ENCODE peak calls at places on chromosomes 2 and 18, in nine cellular contexts. P is T follicular helper cell; B is activated CD4-positive, CD25-positive, alpha-beta regulatory T cell treated with anti-CD3 and anti-CD28 coated beads, Interleukin-2, amount 50 U/mL, for 16 hours; K is dermis blood vessel endothelial cell; D is fibroblast of mammary gland; E is AG09309; S is A549; R is HEK293T; W is SK-N-DZ. M is an unnamed sample.

GRCh38 chr2:669323-669722 is 7.9 kb downstream of the TMEM18 start:
- DNase-seq in P (no peak), B (no peak), K (peak), D (peak), E (no peak), S (no peak), R (no peak), W (no peak), M (no peak)

GRCh38 chr2:174699993-174700766 is 64.1 kb downstream of the CHRNA1 start:
- DNase-seq in P (no peak), B (no peak), K (peak), D (peak), E (no peak), S (peak), R (peak), W (peak), M (no peak)

GRCh38 chr2:128172191-128172590 is 81.2 kb downstream of the UGGT1 start:
- DNase-seq in P (no peak), B (no peak), K (peak), D (peak), E (no peak), S (peak), R (no peak), W (no peak), M (no peak)

GRCh38 chr2:43484323-43484930 is 111.4 kb downstream of the THADA start:
- DNase-seq in P (no peak), B (no peak), K (peak), D (peak), E (peak), S (peak), R (peak), W (peak), M (peak)

GRCh38 chr2:39264733-39265132 is 21.0 kb upstream of the CDKL4 start:
- DNase-seq in P (no peak), B (no peak), K (no peak), D (no peak), E (no peak), S (no peak), R (peak), W (no peak), M (no peak)

GRCh38 chr2:70907130-70907756 is 28.5 kb upstream of the ATP6V1B1 start:
- DNase-seq in P (no peak), B (no peak), K (peak), D (peak), E (peak), S (no peak), R (no peak), W (no peak), M (no peak)

GRCh38 chr18:60099709-60100108 is 199.9 kb downstream of the PMAIP1 start:
- DNase-seq in P (no peak), B (no peak), K (no peak), D (no peak), E (no peak), S (no peak), R (no peak), W (no peak), M (no peak)

GRCh38 chr2:1378456-1379150 is 34.7 kb upstream of the TPO start:
- DNase-seq in P (no peak), B (no peak), K (no peak), D (no peak), E (no peak), S (no peak), R (no peak), W (no peak), M (no peak)

GRCh38 chr18:2627821-2628276 is 27.7 kb upstream of the SMCHD1 start:
- DNase-seq in P (no peak), B (no peak), K (no peak), D (peak), E (no peak), S (peak), R (no peak), W (no peak), M (no peak)

GRCh38 chr2:231929961-231930600 is 3.9 kb upstream of the NPPC start:
- DNase-seq in P (no peak), B (no peak), K (peak), D (peak), E (no peak), S (no peak), R (peak), W (no peak), M (no peak)

GRCh38 chr2:210557721-210558120 is 1.3 kb downstream of the CPS1 start:
- DNase-seq in P (no peak), B (no peak), K (no peak), D (no peak), E (no peak), S (no peak), R (no peak), W (no peak), M (no peak)

GRCh38 chr2:70523996-70524965 is 29.3 kb downstream of the TGFA start:
- DNase-seq in P (no peak), B (no peak), K (peak), D (peak), E (peak), S (peak), R (no peak), W (no peak), M (peak)

GRCh38 chr2:144285324-144285723 is 234.6 kb downstream of the ZEB2 start:
- DNase-seq in P (no peak), B (no peak), K (no peak), D (no peak), E (no peak), S (no peak), R (no peak), W (no peak), M (no peak)

GRCh38 chr2:147511491-147511948 is 333.3 kb upstream of the ACVR2A start:
- DNase-seq in P (no peak), B (no peak), K (no peak), D (peak), E (peak), S (no peak), R (no peak), W (no peak), M (no peak)

GRCh38 chr2:23687214-23687613 is 239.7 kb downstream of the ATAD2B start:
- DNase-seq in P (no peak), B (no peak), K (no peak), D (no peak), E (no peak), S (no peak), R (no peak), W (no peak), M (no peak)

GRCh38 chr2:9191044-9191481 is 15.5 kb upstream of the ASAP2 start:
- DNase-seq in P (no peak), B (no peak), K (peak), D (peak), E (peak), S (peak), R (peak), W (no peak), M (peak)

GRCh38 chr2:151334082-151334815 is 23.1 kb upstream of the TNFAIP6 start:
- DNase-seq in P (no peak), B (no peak), K (peak), D (peak), E (peak), S (peak), R (no peak), W (no peak), M (peak)

GRCh38 chr2:235666240-235666781 is 172.5 kb downstream of the AGAP1 start:
- DNase-seq in P (no peak), B (no peak), K (peak), D (peak), E (peak), S (peak), R (peak), W (peak), M (peak)

GRCh38 chr2:216773072-216773471 is 77.7 kb upstream of the IGFBP5 start:
- DNase-seq in P (no peak), B (no peak), K (no peak), D (no peak), E (no peak), S (no peak), R (no peak), W (no peak), M (no peak)

GRCh38 chr2:33426666-33427231 is 49.7 kb upstream of the RASGRP3 start:
- DNase-seq in P (no peak), B (no peak), K (peak), D (peak), E (no peak), S (peak), R (no peak), W (no peak), M (peak)

GRCh38 chr2:219681301-219682290 is 54.2 kb downstream of the SLC4A3 start:
- DNase-seq in P (no peak), B (no peak), K (no peak), D (peak), E (no peak), S (no peak), R (no peak), W (no peak), M (no peak)

GRCh38 chr18:23585007-23585871 is 1.1 kb downstream of the NPC1 start:
- DNase-seq in P (no peak), B (no peak), K (peak), D (peak), E (no peak), S (peak), R (peak), W (no peak), M (no peak)

GRCh38 chr2:220849433-220849832 is 722.7 kb downstream of the EPHA4 start:
- DNase-seq in P (no peak), B (no peak), K (no peak), D (no peak), E (no peak), S (no peak), R (no peak), W (no peak), M (no peak)

GRCh38 chr18:48946329-48946835 is 4.4 kb downstream of the SMAD7 start:
- DNase-seq in P (no peak), B (no peak), K (peak), D (peak), E (no peak), S (no peak), R (no peak), W (no peak), M (no peak)

GRCh38 chr2:182868049-182868422 is 1.6 kb upstream of the FRZB start:
- DNase-seq in P (no peak), B (no peak), K (no peak), D (no peak), E (no peak), S (no peak), R (no peak), W (peak), M (no peak)

GRCh38 chr2:229634574-229635185 is 79.7 kb downstream of the DNER start:
- DNase-seq in P (no peak), B (no peak), K (no peak), D (no peak), E (no peak), S (no peak), R (no peak), W (no peak), M (no peak)

GRCh38 chr18:48949051-48949605 is 1.6 kb downstream of the SMAD7 start:
- DNase-seq in P (no peak), B (no peak), K (no peak), D (no peak), E (no peak), S (no peak), R (no peak), W (no peak), M (no peak)

GRCh38 chr2:133765693-133766092 is 197.4 kb upstream of the NCKAP5 start:
- DNase-seq in P (no peak), B (no peak), K (no peak), D (no peak), E (no peak), S (peak), R (no peak), W (no peak), M (no peak)

GRCh38 chr18:59055345-59056032 is 84.2 kb upstream of the SEC11C start:
- DNase-seq in P (no peak), B (no peak), K (peak), D (no peak), E (no peak), S (peak), R (no peak), W (no peak), M (no peak)

GRCh38 chr2:36800381-36800780 is 103.9 kb downstream of the VIT start:
- DNase-seq in P (no peak), B (no peak), K (no peak), D (no peak), E (no peak), S (no peak), R (no peak), W (no peak), M (no peak)

GRCh38 chr2:11155326-11156059 is at the start of gene SLC66A3:
- DNase-seq in P (no peak), B (no peak), K (peak), D (peak), E (peak), S (peak), R (no peak), W (peak), M (no peak)

GRCh38 chr18:40222736-40223135 is 1732.3 kb upstream of the PIK3C3 start:
- DNase-seq in P (no peak), B (no peak), K (no peak), D (peak), E (no peak), S (no peak), R (no peak), W (no peak), M (no peak)

GRCh38 chr18:984004-984403 is 79.3 kb downstream of the ADCYAP1 start:
- DNase-seq in P (no peak), B (no peak), K (no peak), D (no peak), E (no peak), S (no peak), R (no peak), W (no peak), M (no peak)

GRCh38 chr18:48622911-48623431 is 84.1 kb downstream of the CTIF start:
- DNase-seq in P (no peak), B (no peak), K (peak), D (no peak), E (no peak), S (no peak), R (no peak), W (no peak), M (peak)

GRCh38 chr2:99031991-99032390 is 96.0 kb upstream of the CRACDL start:
- DNase-seq in P (no peak), B (no peak), K (no peak), D (no peak), E (no peak), S (no peak), R (no peak), W (no peak), M (no peak)

GRCh38 chr2:127143851-127144782 is 37.2 kb upstream of the BIN1 start:
- DNase-seq in P (no peak), B (no peak), K (peak), D (peak), E (no peak), S (peak), R (peak), W (no peak), M (no peak)

GRCh38 chr2:219285348-219285685 is 6.2 kb downstream of the DNAJB2 start:
- DNase-seq in P (no peak), B (no peak), K (no peak), D (no peak), E (no peak), S (no peak), R (no peak), W (no peak), M (no peak)

GRCh38 chr2:201532686-201533304 is 81.3 kb downstream of the STRADB start:
- DNase-seq in P (no peak), B (no peak), K (no peak), D (peak), E (peak), S (no peak), R (no peak), W (no peak), M (peak)